ENCODE peak calls at places on chromosomes 5 and 9, in seven cellular contexts. G, X, V, W, C, P and I are unnamed samples.

GRCh38 chr5:125719681-125720676 is 703.2 kb upstream of the GRAMD2B start:
- DNase-seq in G (no peak), X (no peak), V (no peak), W (no peak), C (no peak), P (peak; percentile 96), I (no peak)

GRCh38 chr5:87141544-87141943 is 126.1 kb upstream of the RASA1 start:
- DNase-seq in G (no peak), X (no peak), V (no peak), W (no peak), C (no peak), P (no peak), I (no peak)

GRCh38 chr5:53557386-53557785 is 3.1 kb upstream of the NDUFS4 start:
- DNase-seq in G (no peak), X (no peak), V (no peak), W (no peak), C (no peak), P (no peak), I (no peak)

GRCh38 chr5:52262844-52263243 is 524.9 kb upstream of the ITGA1 start:
- DNase-seq in G (no peak), X (no peak), V (no peak), W (no peak), C (no peak), P (peak; percentile 25), I (no peak)

GRCh38 chr5:125717209-125717608 is 706.0 kb upstream of the GRAMD2B start:
- DNase-seq in G (no peak), X (no peak), V (peak; percentile 17), W (no peak), C (no peak), P (no peak), I (no peak)

GRCh38 chr5:122778157-122778556 is 3.3 kb downstream of the SNX2 start:
- DNase-seq in G (no peak), X (no peak), V (no peak), W (no peak), C (no peak), P (no peak), I (no peak)

GRCh38 chr9:89961616-89962341 is 357.0 kb downstream of the GADD45G start:
- DNase-seq in G (no peak), X (no peak), V (no peak), W (no peak), C (no peak), P (no peak), I (no peak)

GRCh38 chr5:126449751-126450271 is 26.6 kb downstream of the GRAMD2B start:
- DNase-seq in G (peak; percentile 30), X (peak; percentile 77), V (no peak), W (no peak), C (no peak), P (no peak), I (no peak)

GRCh38 chr5:180340856-180341255 is 12.3 kb downstream of the GFPT2 start:
- DNase-seq in G (no peak), X (no peak), V (no peak), W (no peak), C (no peak), P (no peak), I (no peak)

GRCh38 chr5:39639618-39640078 is 214.9 kb upstream of the DAB2 start:
- DNase-seq in G (no peak), X (no peak), V (peak; percentile 18), W (no peak), C (no peak), P (no peak), I (no peak)

GRCh38 chr9:14690986-14691730 is 2.1 kb downstream of the ZDHHC21 start:
- DNase-seq in G (no peak), X (no peak), V (no peak), W (no peak), C (no peak), P (no peak), I (no peak)

GRCh38 chr5:132363431-132364112 is 5.9 kb upstream of the SLC22A5 start:
- DNase-seq in G (no peak), X (no peak), V (peak; percentile 90), W (no peak), C (no peak), P (no peak), I (no peak)

GRCh38 chr5:8897316-8897715 is 648.6 kb downstream of the SEMA5A start:
- DNase-seq in G (no peak), X (no peak), V (no peak), W (no peak), C (no peak), P (no peak), I (no peak)